ENCODE peak calls at places on chromosome 7, in five cellular contexts. One of them, this sample, is unnamed.

GRCh38 chr7:47484457-47484856 is 97.5 kb downstream of the TNS3 start:
- DNase-seq in foreskin keratinocyte: no peak
- DNase-seq in right cardiac atrium: no peak
- DNase-seq in GM12878: no peak
- DNase-seq in AG04450: no peak
- DNase-seq in this sample: no peak

GRCh38 chr7:111238891-111239290 is 148.0 kb downstream of the LRRN3 start:
- DNase-seq in foreskin keratinocyte: no peak
- DNase-seq in right cardiac atrium: no peak
- DNase-seq in GM12878: no peak
- DNase-seq in AG04450: no peak
- DNase-seq in this sample: no peak

GRCh38 chr7:44484482-44485313 is 5.8 kb downstream of the NUDCD3 start:
- DNase-seq in foreskin keratinocyte: no peak
- DNase-seq in right cardiac atrium: no peak
- DNase-seq in GM12878: no peak
- DNase-seq in AG04450: no peak
- DNase-seq in this sample: no peak

GRCh38 chr7:1343551-1343950 is 110.9 kb downstream of the UNCX start:
- DNase-seq in foreskin keratinocyte: no peak
- DNase-seq in right cardiac atrium: no peak
- DNase-seq in GM12878: no peak
- DNase-seq in AG04450: no peak
- DNase-seq in this sample: no peak

GRCh38 chr7:70647801-70648491 is 484.0 kb upstream of the GALNT17 start:
- DNase-seq in foreskin keratinocyte: peak; percentile 80
- DNase-seq in right cardiac atrium: no peak
- DNase-seq in GM12878: peak; percentile 46
- DNase-seq in AG04450: no peak
- DNase-seq in this sample: peak; percentile 84

GRCh38 chr7:26013551-26014083 is 138.4 kb upstream of the NFE2L3 start:
- DNase-seq in foreskin keratinocyte: no peak
- DNase-seq in right cardiac atrium: no peak
- DNase-seq in GM12878: no peak
- DNase-seq in AG04450: no peak
- DNase-seq in this sample: no peak

GRCh38 chr7:140360697-140361229 is 37.6 kb downstream of the SLC37A3 start:
- DNase-seq in foreskin keratinocyte: no peak
- DNase-seq in right cardiac atrium: no peak
- DNase-seq in GM12878: no peak
- DNase-seq in AG04450: no peak
- DNase-seq in this sample: no peak

GRCh38 chr7:1144269-1144771 is 15.7 kb downstream of the ZFAND2A start:
- DNase-seq in foreskin keratinocyte: no peak
- DNase-seq in right cardiac atrium: peak; percentile 79
- DNase-seq in GM12878: no peak
- DNase-seq in AG04450: no peak
- DNase-seq in this sample: no peak

GRCh38 chr7:130941322-130942210 is 207.6 kb upstream of the KLF14 start:
- DNase-seq in foreskin keratinocyte: no peak
- DNase-seq in right cardiac atrium: peak; percentile 65
- DNase-seq in GM12878: no peak
- DNase-seq in AG04450: no peak
- DNase-seq in this sample: no peak

GRCh38 chr7:131370523-131370968 is 42.9 kb downstream of the MKLN1 start:
- DNase-seq in foreskin keratinocyte: peak; percentile 46
- DNase-seq in right cardiac atrium: no peak
- DNase-seq in GM12878: peak; percentile 48
- DNase-seq in AG04450: no peak
- DNase-seq in this sample: no peak

GRCh38 chr7:92178928-92179373 is at the start of gene LRRD1:
- DNase-seq in foreskin keratinocyte: peak; percentile 79
- DNase-seq in right cardiac atrium: peak; percentile 95
- DNase-seq in GM12878: peak; percentile 33
- DNase-seq in AG04450: peak; percentile 44
- DNase-seq in this sample: peak; percentile 43

GRCh38 chr7:132516042-132516840 is 60.0 kb downstream of the PLXNA4 start:
- DNase-seq in foreskin keratinocyte: peak; percentile 28
- DNase-seq in right cardiac atrium: no peak
- DNase-seq in GM12878: no peak
- DNase-seq in AG04450: no peak
- DNase-seq in this sample: no peak

GRCh38 chr7:39465055-39465929 is 100.9 kb upstream of the YAE1 start:
- DNase-seq in foreskin keratinocyte: peak; percentile 58
- DNase-seq in right cardiac atrium: no peak
- DNase-seq in GM12878: peak; percentile 17
- DNase-seq in AG04450: peak; percentile 36
- DNase-seq in this sample: no peak

GRCh38 chr7:2495402-2496309 is 19.5 kb upstream of the GRIFIN start:
- DNase-seq in foreskin keratinocyte: no peak
- DNase-seq in right cardiac atrium: peak; percentile 41
- DNase-seq in GM12878: no peak
- DNase-seq in AG04450: no peak
- DNase-seq in this sample: no peak

GRCh38 chr7:33107136-33108066 is 1.8 kb downstream of the RP9 start:
- DNase-seq in foreskin keratinocyte: peak; percentile 44
- DNase-seq in right cardiac atrium: no peak
- DNase-seq in GM12878: no peak
- DNase-seq in AG04450: peak; percentile 33
- DNase-seq in this sample: no peak

GRCh38 chr7:84613411-84613810 is 418.8 kb upstream of the SEMA3A start:
- DNase-seq in foreskin keratinocyte: no peak
- DNase-seq in right cardiac atrium: no peak
- DNase-seq in GM12878: no peak
- DNase-seq in AG04450: no peak
- DNase-seq in this sample: no peak

GRCh38 chr7:1386623-1387220 is 72.5 kb downstream of the MICALL2 start:
- DNase-seq in foreskin keratinocyte: no peak
- DNase-seq in right cardiac atrium: peak; percentile 39
- DNase-seq in GM12878: no peak
- DNase-seq in AG04450: no peak
- DNase-seq in this sample: no peak

GRCh38 chr7:134741901-134742635 is 37.4 kb upstream of the CALD1 start:
- DNase-seq in foreskin keratinocyte: peak; percentile 96
- DNase-seq in right cardiac atrium: no peak
- DNase-seq in GM12878: no peak
- DNase-seq in AG04450: peak; percentile 70
- DNase-seq in this sample: no peak

GRCh38 chr7:47451851-47452205 is 130.1 kb downstream of the TNS3 start:
- DNase-seq in foreskin keratinocyte: no peak
- DNase-seq in right cardiac atrium: no peak
- DNase-seq in GM12878: no peak
- DNase-seq in AG04450: peak; percentile 20
- DNase-seq in this sample: no peak

GRCh38 chr7:43138710-43139601 is 26.5 kb downstream of the HECW1 start:
- DNase-seq in foreskin keratinocyte: no peak
- DNase-seq in right cardiac atrium: no peak
- DNase-seq in GM12878: no peak
- DNase-seq in AG04450: no peak
- DNase-seq in this sample: no peak

GRCh38 chr7:138249975-138250374 is 173.7 kb downstream of the AKR1D1 start:
- DNase-seq in foreskin keratinocyte: no peak
- DNase-seq in right cardiac atrium: no peak
- DNase-seq in GM12878: no peak
- DNase-seq in AG04450: no peak
- DNase-seq in this sample: no peak

GRCh38 chr7:20083781-20084180 is 133.4 kb downstream of the MACC1 start:
- DNase-seq in foreskin keratinocyte: peak; percentile 78
- DNase-seq in right cardiac atrium: no peak
- DNase-seq in GM12878: no peak
- DNase-seq in AG04450: no peak
- DNase-seq in this sample: no peak

GRCh38 chr7:98400538-98401427 is at the start of gene BAIAP2L1:
- DNase-seq in foreskin keratinocyte: peak; percentile 81
- DNase-seq in right cardiac atrium: peak; percentile 91
- DNase-seq in GM12878: peak; percentile 48
- DNase-seq in AG04450: no peak
- DNase-seq in this sample: no peak

GRCh38 chr7:18013936-18014335 is 13.7 kb downstream of the PRPS1L1 start:
- DNase-seq in foreskin keratinocyte: peak; percentile 7
- DNase-seq in right cardiac atrium: no peak
- DNase-seq in GM12878: no peak
- DNase-seq in AG04450: no peak
- DNase-seq in this sample: peak; percentile 10

GRCh38 chr7:69429817-69430501 is 168.3 kb upstream of the AUTS2 start:
- DNase-seq in foreskin keratinocyte: no peak
- DNase-seq in right cardiac atrium: peak; percentile 92
- DNase-seq in GM12878: no peak
- DNase-seq in AG04450: no peak
- DNase-seq in this sample: no peak

GRCh38 chr7:66748127-66748511 is 7.6 kb downstream of the RABGEF1 start:
- DNase-seq in foreskin keratinocyte: no peak
- DNase-seq in right cardiac atrium: no peak
- DNase-seq in GM12878: no peak
- DNase-seq in AG04450: no peak
- DNase-seq in this sample: no peak

GRCh38 chr7:47513741-47514241 is 68.1 kb downstream of the TNS3 start:
- DNase-seq in foreskin keratinocyte: no peak
- DNase-seq in right cardiac atrium: peak; percentile 65
- DNase-seq in GM12878: no peak
- DNase-seq in AG04450: peak; percentile 94
- DNase-seq in this sample: no peak

GRCh38 chr7:24304494-24305095 is 20.6 kb downstream of the NPY start:
- DNase-seq in foreskin keratinocyte: no peak
- DNase-seq in right cardiac atrium: no peak
- DNase-seq in GM12878: no peak
- DNase-seq in AG04450: no peak
- DNase-seq in this sample: no peak

GRCh38 chr7:138396251-138397070 is 63.6 kb upstream of the TRIM24 start:
- DNase-seq in foreskin keratinocyte: no peak
- DNase-seq in right cardiac atrium: no peak
- DNase-seq in GM12878: peak; percentile 53
- DNase-seq in AG04450: no peak
- DNase-seq in this sample: no peak

GRCh38 chr7:155863721-155864151 is 51.5 kb upstream of the SHH start:
- DNase-seq in foreskin keratinocyte: no peak
- DNase-seq in right cardiac atrium: no peak
- DNase-seq in GM12878: no peak
- DNase-seq in AG04450: no peak
- DNase-seq in this sample: no peak

GRCh38 chr7:142796501-142797341 is 26.0 kb downstream of the PRSS2 start:
- DNase-seq in foreskin keratinocyte: no peak
- DNase-seq in right cardiac atrium: no peak
- DNase-seq in GM12878: no peak
- DNase-seq in AG04450: no peak
- DNase-seq in this sample: no peak

GRCh38 chr7:25952277-25953057 is 199.5 kb upstream of the NFE2L3 start:
- DNase-seq in foreskin keratinocyte: no peak
- DNase-seq in right cardiac atrium: no peak
- DNase-seq in GM12878: no peak
- DNase-seq in AG04450: no peak
- DNase-seq in this sample: no peak

GRCh38 chr7:1818581-1819200 is 148.6 kb downstream of the ELFN1 start:
- DNase-seq in foreskin keratinocyte: no peak
- DNase-seq in right cardiac atrium: no peak
- DNase-seq in GM12878: no peak
- DNase-seq in AG04450: no peak
- DNase-seq in this sample: no peak

GRCh38 chr7:156167417-156167807 is 355.1 kb upstream of the SHH start:
- DNase-seq in foreskin keratinocyte: no peak
- DNase-seq in right cardiac atrium: no peak
- DNase-seq in GM12878: no peak
- DNase-seq in AG04450: no peak
- DNase-seq in this sample: no peak

GRCh38 chr7:45001138-45001694 is 1.2 kb downstream of the CCM2 start:
- DNase-seq in foreskin keratinocyte: peak; percentile 81
- DNase-seq in right cardiac atrium: no peak
- DNase-seq in GM12878: no peak
- DNase-seq in AG04450: no peak
- DNase-seq in this sample: no peak

GRCh38 chr7:124765401-124766352 is at the start of gene GPR37:
- DNase-seq in foreskin keratinocyte: peak; percentile 89
- DNase-seq in right cardiac atrium: peak; percentile 59
- DNase-seq in GM12878: no peak
- DNase-seq in AG04450: peak; percentile 78
- DNase-seq in this sample: peak; percentile 55

GRCh38 chr7:22633286-22633953 is 93.6 kb upstream of the IL6 start:
- DNase-seq in foreskin keratinocyte: no peak
- DNase-seq in right cardiac atrium: no peak
- DNase-seq in GM12878: no peak
- DNase-seq in AG04450: no peak
- DNase-seq in this sample: no peak

DNA sequence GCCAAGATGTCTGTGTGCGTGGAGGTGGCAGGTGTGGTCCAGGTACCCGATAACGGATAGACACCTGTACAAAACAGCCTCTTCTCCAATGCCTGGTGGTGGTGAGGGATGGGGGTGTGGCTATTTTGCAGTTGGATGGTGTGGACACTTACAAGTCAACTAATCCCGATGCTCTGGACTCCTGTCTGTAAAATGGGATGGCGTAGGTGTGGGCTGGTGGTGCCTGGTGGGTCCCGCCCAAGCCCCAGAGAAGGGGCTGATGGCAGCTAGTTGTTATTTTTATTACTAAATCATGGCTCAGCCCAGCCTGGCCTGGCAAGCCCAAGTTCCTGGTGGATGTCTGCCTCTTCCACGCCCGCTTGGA is 22.3 kb downstream of the GTF2IRD1 start:
- DNase-seq in foreskin keratinocyte: no peak
- DNase-seq in right cardiac atrium: no peak
- DNase-seq in GM12878: no peak
- DNase-seq in AG04450: no peak
- DNase-seq in this sample: no peak
- H3K27ac ChIP-seq in foreskin keratinocyte: no peak overlapping the region
- H3K27ac ChIP-seq in right cardiac atrium: no peak overlapping the region
- H3K27ac ChIP-seq in GM12878: no peak overlapping the region
- H3K27ac ChIP-seq in AG04450: no peak overlapping the region
- H3K27ac ChIP-seq in this sample: peak overlapping the region; percentile 97

DNA sequence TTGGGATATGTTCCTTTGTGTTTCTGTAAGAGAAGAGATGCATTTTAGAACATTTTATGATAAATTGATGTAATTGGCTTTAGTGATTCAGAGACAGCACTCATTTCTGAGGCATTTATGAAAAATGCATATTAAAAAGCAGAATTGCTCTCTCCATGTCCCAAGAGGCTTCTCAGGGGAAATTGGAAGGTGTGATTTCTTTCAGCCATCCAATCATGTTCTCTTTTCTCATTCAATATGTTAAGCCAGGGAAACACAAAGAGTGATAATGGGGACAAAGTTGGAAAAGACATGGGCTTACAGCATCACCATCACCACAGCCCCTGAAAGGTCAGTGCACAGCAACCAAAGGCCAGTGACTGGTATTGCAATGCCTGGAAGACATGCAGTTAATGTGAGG is 129.9 kb upstream of the COL1A2 start:
- DNase-seq in foreskin keratinocyte: no peak
- DNase-seq in right cardiac atrium: no peak
- DNase-seq in GM12878: no peak
- DNase-seq in AG04450: no peak
- DNase-seq in this sample: no peak
- H3K27ac ChIP-seq in foreskin keratinocyte: no peak overlapping the region
- H3K27ac ChIP-seq in right cardiac atrium: no peak overlapping the region
- H3K27ac ChIP-seq in GM12878: no peak overlapping the region
- H3K27ac ChIP-seq in AG04450: no peak overlapping the region
- H3K27ac ChIP-seq in this sample: no peak overlapping the region

GRCh38 chr7:28684729-28685211 is 272.5 kb downstream of the CREB5 start:
- DNase-seq in foreskin keratinocyte: no peak
- DNase-seq in right cardiac atrium: peak; percentile 48
- DNase-seq in GM12878: no peak
- DNase-seq in AG04450: no peak
- DNase-seq in this sample: no peak
- H3K27ac ChIP-seq in foreskin keratinocyte: no peak overlapping the region
- H3K27ac ChIP-seq in right cardiac atrium: peak overlapping the region; percentile 34
- H3K27ac ChIP-seq in GM12878: no peak overlapping the region
- H3K27ac ChIP-seq in AG04450: no peak overlapping the region
- H3K27ac ChIP-seq in this sample: no peak overlapping the region

GRCh38 chr7:151377406-151377805 is 32.4 kb downstream of the WDR86 start:
- DNase-seq in foreskin keratinocyte: no peak
- DNase-seq in right cardiac atrium: no peak
- DNase-seq in GM12878: no peak
- DNase-seq in AG04450: no peak
- DNase-seq in this sample: no peak
- H3K27ac ChIP-seq in foreskin keratinocyte: no peak overlapping the region
- H3K27ac ChIP-seq in right cardiac atrium: no peak overlapping the region
- H3K27ac ChIP-seq in GM12878: no peak overlapping the region
- H3K27ac ChIP-seq in AG04450: no peak overlapping the region
- H3K27ac ChIP-seq in this sample: no peak overlapping the region